ENCODE peak calls at places on chromosomes 4 and X, in nine cellular contexts. H is GM23248, V is tibial artery, E is right lobe of liver, L is transverse colon, R is Panc1, S is SK-N-SH, A is pancreas, G is PC-9. J is an unnamed sample.

GRCh38 chr4:82774711-82775171 is 23.9 kb downstream of the SCD5 start:
- DNase-seq in L (no peak), R (no peak), E (no peak), V (no peak), A (no peak), H (peak; percentile 71), S (no peak), G (no peak), J (no peak)

GRCh38 chr4:151951727-151952078 is 190.9 kb upstream of the GATB start:
- DNase-seq in S (no peak), A (no peak), H (peak; percentile 13), E (no peak), R (no peak), L (no peak), G (no peak), V (no peak), J (no peak)

GRCh38 chrX:78593701-78594100 is 65.4 kb downstream of the RTL3 start:
- DNase-seq in R (no peak), L (no peak), H (no peak), A (no peak), V (no peak), G (no peak), E (no peak), S (no peak), J (no peak)

GRCh38 chr4:108786351-108786750 is 23.5 kb upstream of the ETNPPL start:
- DNase-seq in V (no peak), G (no peak), A (no peak), L (no peak), R (no peak), H (no peak), E (no peak), S (no peak), J (no peak)

GRCh38 chr4:148270600-148270999 is 171.6 kb downstream of the NR3C2 start:
- DNase-seq in E (no peak), H (no peak), V (no peak), A (no peak), L (no peak), G (no peak), R (no peak), S (no peak), J (no peak)

GRCh38 chr4:146159384-146160058 is 16.0 kb upstream of the LSM6 start:
- DNase-seq in A (no peak), R (no peak), H (peak; percentile 4), E (no peak), V (no peak), S (no peak), G (no peak), L (no peak), J (no peak)

GRCh38 chrX:134369576-134369975 is 90.4 kb upstream of the HPRT1 start:
- DNase-seq in S (no peak), E (no peak), G (no peak), H (no peak), V (no peak), R (no peak), L (no peak), A (no peak), J (no peak)

GRCh38 chr4:182741054-182741453 is 176.1 kb downstream of the DCTD start:
- DNase-seq in S (no peak), G (no peak), L (no peak), A (no peak), E (no peak), R (no peak), H (no peak), V (no peak), J (no peak)

GRCh38 chr4:68693325-68694075 is 23.0 kb upstream of the UGT2B15 start:
- DNase-seq in G (no peak), L (no peak), H (no peak), A (no peak), V (no peak), R (no peak), S (no peak), E (no peak), J (no peak)

GRCh38 chr4:133149932-133150642 is 993 bp downstream of the PCDH10 start:
- DNase-seq in G (no peak), A (no peak), V (no peak), L (no peak), S (no peak), E (no peak), H (no peak), R (no peak), J (no peak)

DNA sequence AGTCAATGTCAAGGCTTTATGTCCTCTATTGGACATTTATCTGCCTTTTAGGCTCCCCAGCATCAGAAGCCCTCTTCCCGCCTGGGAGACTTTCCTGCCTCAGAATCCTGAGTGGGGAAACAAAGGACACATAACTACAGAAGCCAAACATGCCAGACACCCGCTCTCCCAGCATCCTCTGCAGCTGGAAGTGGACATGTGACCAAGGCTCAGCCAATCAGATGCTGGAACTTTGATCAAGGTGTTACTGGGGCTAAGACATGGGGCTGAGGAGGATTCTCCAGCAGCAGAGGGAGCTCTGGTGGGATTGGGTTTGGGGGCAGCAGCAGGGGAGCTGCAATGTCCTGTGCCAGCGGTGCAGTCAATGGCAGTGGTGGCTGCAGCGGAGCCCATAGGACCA is 19.5 kb downstream of the SLC2A9 start:
- DNase-seq in V (no peak), E (no peak), A (no peak), G (no peak), R (no peak), H (no peak), L (no peak), S (no peak), J (no peak)
- H3K4me1 ChIP-seq in V (peaks cover 13% of the 10 kb centered on the region), E (peaks cover 38% of the 10 kb centered on the region), A (peaks cover 6% of the 10 kb centered on the region), G (peaks cover 25% of the 10 kb centered on the region), R (peaks cover 9% of the 10 kb centered on the region), H (peaks cover 13% of the 10 kb centered on the region), L (peaks cover 31% of the 10 kb centered on the region), S (peaks cover 9% of the 10 kb centered on the region), J (peaks cover 25% of the 10 kb centered on the region)

DNA sequence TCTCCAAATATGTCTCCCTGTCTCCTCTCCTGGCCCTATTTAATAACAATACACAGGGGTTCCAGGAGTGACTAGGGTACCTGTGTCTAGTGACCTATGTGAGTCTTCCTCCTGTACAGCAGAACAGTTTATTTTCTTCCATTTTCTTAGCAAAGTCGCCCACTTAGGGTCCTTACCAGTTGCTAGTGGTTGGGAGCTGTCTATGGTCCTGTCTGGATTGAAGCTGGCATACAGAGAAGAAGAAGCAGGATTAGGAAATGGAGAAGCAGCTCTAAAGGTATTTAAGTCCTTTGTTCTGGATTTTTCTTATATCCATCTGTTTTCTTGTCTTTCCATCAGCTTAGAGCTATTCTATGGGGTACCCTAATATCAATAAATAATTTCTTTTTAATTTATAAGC is 587.1 kb upstream of the CPEB2 start:
- DNase-seq in R (no peak), E (no peak), V (no peak), L (no peak), S (no peak), G (no peak), A (no peak), H (peak; percentile 23), J (no peak)
- H3K9me3 ChIP-seq in R (no peaks in the 10 kb centered on the region), E (no peaks in the 10 kb centered on the region), V (no peaks in the 10 kb centered on the region), L (no peaks in the 10 kb centered on the region), S (no peaks in the 10 kb centered on the region), G (no peaks in the 10 kb centered on the region), A (no peaks in the 10 kb centered on the region), H (no peaks in the 10 kb centered on the region), J (no peaks in the 10 kb centered on the region)

GRCh38 chr4:5710065-5710961 is 688 bp upstream of the EVC start:
- DNase-seq in G (no peak), R (no peak), L (no peak), S (peak; percentile 75), V (no peak), H (peak; percentile 69), A (no peak), E (no peak), J (no peak)

GRCh38 chr4:5708829-5709680 is 696 bp upstream of the EVC2 start:
- DNase-seq in G (no peak), E (no peak), V (no peak), L (no peak), A (no peak), S (no peak), H (no peak), R (no peak), J (peak; percentile 19)

GRCh38 chr4:5706486-5707290 is 1.7 kb downstream of the EVC2 start:
- DNase-seq in L (no peak), S (no peak), V (no peak), H (no peak), G (no peak), R (no peak), E (no peak), A (no peak), J (peak; percentile 15)

GRCh38 chr4:5707366-5708133 is 809 bp downstream of the EVC2 start:
- DNase-seq in R (no peak), A (no peak), G (no peak), L (no peak), S (no peak), V (no peak), E (no peak), H (no peak), J (no peak)

DNA sequence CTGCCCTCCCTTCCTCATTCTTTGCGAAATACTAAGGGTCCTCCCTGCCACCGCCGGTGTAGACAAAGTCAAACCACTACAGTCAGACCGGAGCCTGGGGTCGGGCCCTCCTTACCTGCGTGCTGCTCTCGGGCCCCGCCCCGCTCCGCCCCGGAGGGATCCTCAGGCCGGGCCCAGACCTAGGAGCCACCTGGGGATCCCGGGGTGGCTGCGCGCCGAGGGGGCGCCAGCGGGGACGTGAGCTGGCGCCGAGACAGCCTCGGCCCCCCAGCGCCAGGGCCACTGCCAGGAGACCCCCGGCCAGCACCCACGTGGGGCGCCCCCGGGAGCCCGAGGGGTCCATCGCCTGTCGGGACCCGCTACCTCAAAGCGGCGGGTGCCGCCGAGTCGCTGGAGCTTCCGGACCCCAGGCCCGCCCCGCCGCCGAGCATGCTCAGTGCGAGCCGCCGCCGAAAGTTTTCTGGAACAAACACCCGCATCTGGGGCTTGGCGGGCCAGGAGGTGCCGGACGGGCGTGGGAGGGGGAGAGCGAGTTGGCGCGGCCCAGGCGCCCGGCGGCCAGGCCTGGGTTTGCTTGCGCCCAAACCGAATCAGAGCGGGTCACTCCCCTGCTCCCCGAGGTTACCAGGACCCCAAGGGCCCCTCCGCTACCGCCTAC is at the start of gene EVC2:
- DNase-seq in L (peak; percentile 58), A (peak; percentile 44), G (peak; percentile 14), E (peak; percentile 54), R (no peak), V (peak; percentile 86), H (peak; percentile 87), S (peak; percentile 58), J (peak; percentile 94)
- H3K4me1 ChIP-seq in L (peaks cover 4% of the 10 kb centered on the region), A (no peaks in the 10 kb centered on the region), G (peaks cover 3% of the 10 kb centered on the region), E (no peaks in the 10 kb centered on the region), R (peaks cover 9% of the 10 kb centered on the region), V (peaks cover 46% of the 10 kb centered on the region), H (peaks cover 41% of the 10 kb centered on the region), S (peaks cover 30% of the 10 kb centered on the region), J (peaks cover 11% of the 10 kb centered on the region)

GRCh38 chrX:1202251-1202650 is 10.2 kb downstream of the CRLF2 start:
- DNase-seq in V (no peak), S (no peak), G (no peak), R (no peak), H (no peak), L (no peak), A (no peak), E (no peak), J (no peak)

GRCh38 chrX:1190596-1191145 is 21.8 kb downstream of the CRLF2 start:
- DNase-seq in E (no peak), L (no peak), R (no peak), G (no peak), A (no peak), S (no peak), H (no peak), V (no peak), J (no peak)

DNA sequence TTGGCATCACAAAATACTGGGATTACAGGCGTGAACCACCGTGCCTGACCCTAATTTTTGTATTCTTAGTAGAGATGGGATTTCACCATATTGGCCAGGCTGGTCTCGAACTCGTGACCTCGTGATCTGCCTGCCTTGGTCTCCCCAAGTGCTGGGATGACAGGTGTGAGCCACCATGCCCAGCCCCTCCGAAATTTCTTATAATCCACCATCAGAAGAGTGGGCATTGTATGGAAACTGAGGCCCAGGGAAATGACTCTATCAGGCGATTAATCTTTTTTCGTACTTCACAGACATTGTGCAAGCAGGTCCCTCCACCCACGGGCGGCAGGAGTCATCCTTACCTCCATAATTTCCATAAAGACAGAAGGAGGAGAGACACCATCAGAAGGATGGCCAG is 16.0 kb downstream of the CRLF2 start:
- DNase-seq in R (no peak), S (no peak), V (no peak), H (no peak), G (no peak), A (no peak), E (no peak), L (no peak), J (no peak)
- H3K9me3 ChIP-seq in R (no peaks in the 10 kb centered on the region), S (no peaks in the 10 kb centered on the region), V (no peaks in the 10 kb centered on the region), H (no peaks in the 10 kb centered on the region), G (no peaks in the 10 kb centered on the region), A (no peaks in the 10 kb centered on the region), E (no peaks in the 10 kb centered on the region), L (no peaks in the 10 kb centered on the region), J (no peaks in the 10 kb centered on the region)

J was measured in upper lobe of left lung.